ENCODE peak calls at places on chromosomes 7 and 10, in eight cellular contexts. H is transverse colon; S is naive thymus-derived CD4-positive, alpha-beta T cell; G is colonic mucosa; Z is neuronal stem cell; Y is psoas muscle; W is CD8-positive, alpha-beta memory T cell; V is right cardiac atrium. N is an unnamed sample. For H3K4me1, the result is how much of the 10 kb centered on the place peaks cover.

GRCh38 chr10:71684356-71685173 is 35.0 kb downstream of the C10orf105 start:
- DNase-seq in Y (peak), H (peak), V (peak), G (peak), S (no peak), Z (no peak), W (no peak), N (no peak)

GRCh38 chr7:155864991-155865690 is 52.9 kb upstream of the SHH start:
- DNase-seq in W (no peak), V (no peak), G (peak), H (no peak), S (no peak), Z (no peak), Y (peak), N (peak)

GRCh38 chr7:134022512-134022911 is 104.6 kb upstream of the LRGUK start:
- DNase-seq in Y (no peak), S (no peak), V (no peak), H (no peak), Z (no peak), W (no peak), G (peak), N (no peak)

GRCh38 chr10:76397957-76398665 is 966.7 kb downstream of the LRMDA start:
- DNase-seq in G (no peak), Y (no peak), S (no peak), H (no peak), V (no peak), Z (no peak), W (no peak), N (peak)

GRCh38 chr7:44987996-44988395 is 9.2 kb upstream of the MYO1G start:
- DNase-seq in W (no peak), H (no peak), Z (no peak), S (no peak), G (no peak), Y (no peak), V (no peak), N (no peak)

GRCh38 chr7:6530626-6531491 is 20.4 kb downstream of the GRID2IP start:
- DNase-seq in Z (no peak), S (peak), V (no peak), Y (no peak), G (peak), H (peak), W (peak), N (no peak)

GRCh38 chr7:771241-772004 is 44.3 kb upstream of the PRKAR1B start:
- DNase-seq in Z (no peak), V (peak), G (peak), Y (peak), W (no peak), H (peak), S (no peak), N (peak)

GRCh38 chr10:117461766-117462423 is 80.7 kb upstream of the EMX2 start:
- DNase-seq in Y (peak), Z (no peak), V (peak), S (no peak), G (peak), H (peak), W (no peak), N (peak)

GRCh38 chr10:120586471-120586872 is 129.4 kb downstream of the PLPP4 start:
- DNase-seq in Y (no peak), W (no peak), H (no peak), G (no peak), V (no peak), Z (no peak), S (no peak), N (no peak)

GRCh38 chr10:31620236-31621151 is 301.5 kb downstream of the ZEB1 start:
- DNase-seq in W (no peak), G (peak), Y (peak), H (peak), V (peak), S (no peak), Z (no peak), N (no peak)

GRCh38 chr10:34139559-34139958 is 675.5 kb downstream of the PARD3 start:
- DNase-seq in V (no peak), S (no peak), G (no peak), Y (no peak), W (no peak), H (no peak), Z (no peak), N (no peak)

GRCh38 chr7:44964384-44964830 is 14.4 kb downstream of the MYO1G start:
- DNase-seq in S (no peak), G (no peak), V (no peak), W (no peak), Z (no peak), Y (no peak), H (no peak), N (no peak)

GRCh38 chr7:4959356-4959755 is 369 bp upstream of the MMD2 start:
- DNase-seq in Y (no peak), W (no peak), V (no peak), G (no peak), S (no peak), Z (no peak), H (no peak), N (no peak)

GRCh38 chr10:100829933-100830727 is 82.6 kb upstream of the SLF2 start:
- DNase-seq in S (no peak), V (no peak), Z (no peak), G (no peak), H (no peak), W (no peak), Y (no peak), N (no peak)

GRCh38 chr7:83704564-83704963 is 55.6 kb upstream of the SEMA3E start:
- DNase-seq in S (no peak), V (no peak), Y (no peak), W (no peak), Z (no peak), H (no peak), G (no peak), N (no peak)

GRCh38 chr7:87220026-87220733 is 648 bp upstream of the TMEM243 start:
- DNase-seq in Y (peak), H (peak), S (peak), V (peak), W (peak), G (peak), Z (peak), N (peak)

GRCh38 chr7:35697414-35698175 is 2.7 kb upstream of the HERPUD2 start:
- DNase-seq in V (no peak), W (no peak), S (no peak), G (no peak), H (no peak), Z (no peak), Y (no peak), N (no peak)

GRCh38 chr7:65216469-65216868 is 157.2 kb upstream of the ZNF92 start:
- DNase-seq in G (peak), S (peak), W (peak), V (peak), Z (peak), Y (no peak), H (peak), N (peak)

GRCh38 chr7:77665161-77665560 is 31.1 kb upstream of the RSBN1L start:
- DNase-seq in W (no peak), H (no peak), V (no peak), Y (no peak), G (no peak), S (no peak), Z (no peak), N (no peak)

GRCh38 chr10:104318810-104319684 is 19.2 kb downstream of the ITPRIP start:
- DNase-seq in Z (no peak), H (no peak), G (no peak), W (no peak), Y (peak), S (no peak), V (peak), N (no peak)

GRCh38 chr10:104315486-104315921 is 22.8 kb downstream of the ITPRIP start:
- DNase-seq in G (no peak), Z (no peak), H (no peak), V (no peak), W (no peak), S (no peak), Y (peak), N (no peak)

GRCh38 chr10:104316321-104317099 is 21.8 kb downstream of the ITPRIP start:
- DNase-seq in V (no peak), W (no peak), Y (no peak), S (no peak), Z (no peak), G (no peak), H (no peak), N (no peak)

GRCh38 chr10:104317195-104318095 is 20.8 kb downstream of the ITPRIP start:
- DNase-seq in Y (peak), S (no peak), W (no peak), G (no peak), V (peak), H (no peak), Z (no peak), N (no peak)

DNA sequence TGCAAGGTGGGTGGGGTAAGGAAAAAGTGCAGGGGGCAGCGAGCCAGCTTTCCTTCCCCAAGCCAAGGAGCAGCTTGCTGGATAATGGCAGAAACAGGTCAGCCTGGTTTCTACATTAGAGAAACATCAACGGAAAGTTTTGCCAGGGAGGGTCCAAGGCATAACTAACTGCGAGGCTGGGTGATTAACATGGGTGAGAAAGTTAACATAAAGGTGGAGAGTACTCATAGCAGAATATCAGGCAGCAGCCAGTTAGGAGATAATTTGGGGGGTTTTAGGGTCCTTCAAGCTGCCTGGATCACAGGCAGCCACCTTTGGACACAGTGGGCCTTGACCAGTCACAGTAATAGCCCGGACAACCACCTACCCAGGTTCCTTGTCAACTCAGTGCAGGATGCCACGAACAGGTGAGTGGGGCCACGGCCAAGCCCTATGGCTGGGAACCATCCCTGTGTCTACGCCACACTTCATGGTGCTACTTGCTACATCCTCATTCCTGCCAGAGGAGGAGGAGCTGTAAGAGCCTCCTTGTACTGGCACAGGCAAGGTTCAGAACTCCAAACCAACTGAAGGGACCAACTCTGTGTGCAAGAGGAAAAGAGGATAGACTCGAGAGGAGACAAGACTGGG is 20.1 kb downstream of the ITPRIP start:
- DNase-seq in W (no peak), V (peak), G (no peak), H (no peak), S (no peak), Z (no peak), Y (peak), N (peak)
- H3K4me1 ChIP-seq in W (half or more), V (half or more), G (under half), H (under half), S (half or more), Z (under half), Y (under half), N (under half)

DNA sequence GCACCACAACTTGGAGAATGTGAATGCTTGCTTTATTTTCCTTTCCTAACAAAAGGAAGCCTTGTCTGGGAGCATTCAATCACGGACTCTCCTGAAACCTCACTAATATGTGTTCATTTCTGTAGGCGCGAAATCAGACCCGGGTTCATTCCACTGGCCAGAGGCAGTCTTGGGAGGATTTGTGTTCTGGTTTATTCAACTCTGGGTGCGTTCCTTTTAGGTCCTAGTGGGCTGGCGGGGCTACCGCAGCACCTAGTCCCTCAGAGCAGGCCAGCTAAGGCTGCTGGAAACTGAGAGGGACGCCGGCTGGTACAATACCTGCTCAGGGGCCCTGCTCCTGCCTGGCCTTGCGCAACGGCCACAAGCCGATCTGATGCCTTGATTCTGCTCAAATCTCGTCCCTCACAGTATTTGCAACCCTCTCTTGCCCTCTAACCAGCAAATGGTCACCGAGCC is 7.5 kb downstream of the HOXA4 start:
- DNase-seq in G (peak), S (no peak), H (no peak), Y (no peak), W (no peak), V (no peak), Z (no peak), N (peak)
- H3K4me1 ChIP-seq in G (under half), S (under half), H (half or more), Y (under half), W (under half), V (under half), Z (under half), N (under half)

GRCh38 chr7:140453273-140453672 is 26.0 kb downstream of the MKRN1 start:
- DNase-seq in Z (no peak), S (no peak), V (no peak), Y (no peak), G (no peak), H (no peak), W (no peak), N (no peak)
- H3K4me1 ChIP-seq in Z (under half), S (under half), V (under half), Y (under half), G (under half), H (under half), W (under half), N (under half)

GRCh38 chr10:62978417-62978955 is 154.6 kb upstream of the NRBF2 start:
- DNase-seq in V (no peak), G (no peak), W (no peak), H (no peak), Y (no peak), Z (no peak), S (no peak), N (no peak)
- H3K4me1 ChIP-seq in V (under half), G (under half), W (under half), H (under half), Y (under half), Z (under half), S (under half), N (under half)

GRCh38 chr10:124619802-124620490 is 124.2 kb downstream of the FAM53B start:
- DNase-seq in S (no peak), H (no peak), W (no peak), Z (no peak), V (no peak), Y (no peak), G (no peak), N (no peak)

GRCh38 chr10:124624006-124624405 is 120.2 kb downstream of the FAM53B start:
- DNase-seq in S (no peak), G (no peak), Y (no peak), V (no peak), Z (no peak), W (no peak), H (no peak), N (no peak)

GRCh38 chr10:124622866-124623536 is 121.2 kb downstream of the FAM53B start:
- DNase-seq in S (no peak), H (no peak), V (no peak), Z (no peak), Y (no peak), W (no peak), G (no peak), N (no peak)

GRCh38 chr10:124622158-124622557 is 122.0 kb downstream of the FAM53B start:
- DNase-seq in V (no peak), Z (no peak), Y (no peak), W (no peak), G (no peak), H (no peak), S (no peak), N (no peak)

GRCh38 chr10:124621637-124622036 is 122.5 kb downstream of the FAM53B start:
- DNase-seq in H (no peak), S (no peak), Y (no peak), Z (no peak), G (no peak), W (no peak), V (no peak), N (no peak)
- H3K4me1 ChIP-seq in H (under half), S (under half), Y (under half), Z (under half), G (under half), W (under half), V (under half), N (under half)

GRCh38 chr10:86138551-86139065 is 228.0 kb downstream of the GRID1 start:
- DNase-seq in H (no peak), Z (no peak), W (no peak), V (no peak), Y (no peak), G (no peak), S (no peak), N (no peak)

GRCh38 chr10:86139066-86139657 is 227.4 kb downstream of the GRID1 start:
- DNase-seq in W (no peak), S (no peak), Y (no peak), H (no peak), Z (peak), V (no peak), G (no peak), N (no peak)

GRCh38 chr10:86141896-86142295 is 224.7 kb downstream of the GRID1 start:
- DNase-seq in V (no peak), H (no peak), G (no peak), S (no peak), W (no peak), Y (no peak), Z (no peak), N (no peak)

GRCh38 chr10:86135191-86135590 is 231.4 kb downstream of the GRID1 start:
- DNase-seq in Y (no peak), G (no peak), S (no peak), Z (no peak), V (no peak), H (no peak), W (no peak), N (no peak)

GRCh38 chr10:86137561-86137960 is 229.0 kb downstream of the GRID1 start:
- DNase-seq in Y (no peak), G (no peak), S (no peak), Z (no peak), V (no peak), H (no peak), W (no peak), N (no peak)
- H3K4me1 ChIP-seq in Y (under half), G (under half), S (under half), Z (under half), V (under half), H (under half), W (under half), N (under half)

DNA sequence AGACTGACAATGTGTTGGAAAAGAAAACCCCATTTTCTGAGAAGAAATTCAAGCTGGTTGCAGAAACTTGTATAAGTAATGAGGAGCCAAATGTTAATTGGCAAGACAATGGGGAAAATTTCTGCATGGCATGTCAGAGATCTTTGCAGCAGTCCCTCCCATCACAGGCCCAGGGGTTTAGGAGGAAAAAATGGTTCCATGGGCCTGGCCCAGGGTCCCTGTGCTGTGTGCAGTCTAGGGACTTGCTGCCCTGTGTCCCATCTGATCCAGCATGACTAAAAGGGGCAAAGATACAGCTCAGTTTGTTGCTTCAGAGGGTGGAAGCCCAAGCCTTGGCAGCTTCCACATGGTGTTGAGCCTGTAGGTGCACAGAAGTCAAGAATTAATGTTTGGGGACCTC is 440.3 kb upstream of the TPK1 start:
- DNase-seq in G (no peak), S (no peak), Z (no peak), V (no peak), W (no peak), Y (no peak), H (no peak), N (no peak)
- H3K4me1 ChIP-seq in G (under half), S (under half), Z (under half), V (under half), W (under half), Y (under half), H (under half), N (under half)

DNA sequence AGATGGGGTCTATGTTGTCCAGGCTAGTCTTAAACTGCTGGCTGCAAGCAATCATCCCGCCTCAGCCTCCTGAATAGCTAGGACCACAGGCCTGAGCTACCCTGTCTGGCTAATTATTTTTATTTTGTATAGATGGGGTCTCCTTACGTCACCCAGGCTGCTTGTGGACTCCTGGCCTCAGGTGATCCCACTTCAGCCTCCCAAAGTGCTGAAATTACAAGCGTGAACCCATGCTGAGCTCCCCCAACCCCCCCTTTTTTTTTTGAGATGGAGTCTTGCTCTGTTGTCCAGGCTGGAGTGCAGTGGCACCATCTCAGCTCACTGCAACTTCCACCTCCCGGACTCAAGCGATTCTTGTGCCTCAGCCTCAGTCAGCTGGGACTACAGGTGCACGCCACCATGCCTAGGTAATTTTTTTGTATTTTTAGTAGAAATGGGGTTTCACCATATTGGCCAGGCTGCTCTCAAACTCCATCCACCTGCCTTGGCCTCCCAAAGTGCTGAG is 25.4 kb downstream of the FAM25A start:
- DNase-seq in W (no peak), V (no peak), Y (no peak), H (no peak), G (no peak), Z (no peak), S (no peak), N (no peak)
- H3K4me1 ChIP-seq in W (under half), V (under half), Y (under half), H (under half), G (under half), Z (under half), S (under half), N (under half)

GRCh38 chr7:24826662-24827020 is 69.4 kb upstream of the GSDME start:
- DNase-seq in H (no peak), S (peak), Z (no peak), G (no peak), V (no peak), W (no peak), Y (no peak), N (no peak)

GRCh38 chr7:24825315-24825917 is 68.2 kb upstream of the GSDME start:
- DNase-seq in H (no peak), W (no peak), Y (no peak), S (no peak), G (no peak), V (no peak), Z (no peak), N (no peak)

GRCh38 chr7:24824896-24825295 is 67.6 kb upstream of the GSDME start:
- DNase-seq in W (no peak), V (no peak), Z (no peak), H (no peak), S (no peak), G (no peak), Y (no peak), N (no peak)

GRCh38 chr7:24825931-24826661 is 68.8 kb upstream of the GSDME start:
- DNase-seq in S (no peak), H (peak), G (peak), V (no peak), Z (no peak), W (no peak), Y (no peak), N (no peak)

GRCh38 chr7:24824400-24824799 is 67.1 kb upstream of the GSDME start:
- DNase-seq in Y (no peak), S (no peak), G (no peak), W (no peak), Z (no peak), H (no peak), V (no peak), N (no peak)
- H3K4me1 ChIP-seq in Y (under half), S (under half), G (under half), W (half or more), Z (under half), H (under half), V (under half), N (under half)